ENCODE peak calls at places on chromosome 21, in five cellular contexts. C is upper lobe of right lung, X is adrenal gland, J is psoas muscle, F is left lung. N is an unnamed sample.

GRCh38 chr21:43311303-43311817 is 115.6 kb downstream of the SIK1 start:
- DNase-seq in C (no peak), X (no peak), J (no peak), F (peak), N (no peak)

GRCh38 chr21:26739189-26739588 is 106.0 kb downstream of the ADAMTS1 start:
- DNase-seq in C (no peak), X (no peak), J (no peak), F (no peak), N (no peak)

GRCh38 chr21:38159355-38159754 is 97.4 kb upstream of the KCNJ15 start:
- DNase-seq in C (peak), X (peak), J (no peak), F (no peak), N (no peak)

GRCh38 chr21:26169611-26170470 is 729 bp downstream of the APP start:
- DNase-seq in C (peak), X (peak), J (peak), F (peak), N (peak)

GRCh38 chr21:26546698-26547097 is 26.4 kb downstream of the CYYR1 start:
- DNase-seq in C (no peak), X (peak), J (no peak), F (peak), N (no peak)

GRCh38 chr21:43693981-43694380 is 24.9 kb upstream of the PDXK start:
- DNase-seq in C (peak), X (no peak), J (no peak), F (no peak), N (no peak)

GRCh38 chr21:34813266-34813886 is 144.6 kb downstream of the CLIC6 start:
- DNase-seq in C (no peak), X (no peak), J (no peak), F (peak), N (peak)

GRCh38 chr21:15164678-15165303 is 100.0 kb upstream of the NRIP1 start:
- DNase-seq in C (no peak), X (no peak), J (no peak), F (no peak), N (peak)

GRCh38 chr21:43364261-43364510 is 62.7 kb downstream of the SIK1 start:
- DNase-seq in C (no peak), X (no peak), J (no peak), F (no peak), N (no peak)

GRCh38 chr21:33761104-33762036 is 119.1 kb downstream of the ITSN1 start:
- DNase-seq in C (no peak), X (peak), J (no peak), F (no peak), N (no peak)

GRCh38 chr21:44654576-44654950 is at the start of gene KRTAP12-4:
- DNase-seq in C (no peak), X (no peak), J (no peak), F (no peak), N (no peak)

GRCh38 chr21:23963454-23963853 is 1643.8 kb downstream of the MRPL39 start:
- DNase-seq in C (no peak), X (no peak), J (no peak), F (no peak), N (no peak)

GRCh38 chr21:15928196-15928595 is 198.4 kb downstream of the USP25 start:
- DNase-seq in C (no peak), X (no peak), J (no peak), F (no peak), N (no peak)

GRCh38 chr21:34511787-34512451 is at the start of gene KCNE1:
- DNase-seq in C (no peak), X (peak), J (no peak), F (peak), N (no peak)

GRCh38 chr21:31557421-31557955 is 102.0 kb upstream of the SOD1 start:
- DNase-seq in C (peak), X (no peak), J (no peak), F (no peak), N (no peak)

GRCh38 chr21:32826317-32827167 is 55.0 kb upstream of the PAXBP1 start:
- DNase-seq in C (no peak), X (peak), J (no peak), F (no peak), N (no peak)

GRCh38 chr21:28358702-28359101 is 634.0 kb downstream of the LTN1 start:
- DNase-seq in C (no peak), X (no peak), J (no peak), F (no peak), N (no peak)

DNA sequence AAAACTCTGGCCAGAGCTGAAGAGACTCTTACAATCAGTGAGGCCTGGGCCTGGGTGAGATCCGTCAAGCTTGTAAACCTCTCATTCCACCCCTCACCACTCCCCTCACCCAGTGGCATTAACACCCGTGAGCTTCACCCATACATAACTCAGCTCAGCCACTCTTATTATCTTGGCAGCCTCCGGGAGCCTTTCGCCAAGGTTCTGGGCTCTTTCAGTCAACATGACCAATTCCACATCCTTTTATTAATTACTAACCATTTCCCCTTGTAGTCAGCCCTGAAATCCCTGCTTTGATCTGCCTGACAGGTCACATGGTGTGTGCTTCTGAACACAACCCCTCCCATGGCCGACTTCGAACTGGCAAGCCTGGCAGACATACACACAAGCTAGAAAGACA is 134.8 kb downstream of the SETD4 start:
- DNase-seq in C (no peak), X (peak), J (no peak), F (no peak), N (no peak)
- H3K27ac ChIP-seq in C (no peak), X (no peak), J (no peak), F (no peak), N (no peak)

GRCh38 chr21:29475329-29475728 is 176.6 kb downstream of the BACH1 start:
- DNase-seq in C (no peak), X (no peak), J (no peak), F (no peak), N (no peak)
- H3K27ac ChIP-seq in C (no peak), X (no peak), J (no peak), F (no peak), N (no peak)

GRCh38 chr21:36707763-36708511 is 9.0 kb downstream of the SIM2 start:
- DNase-seq in C (peak), X (no peak), J (no peak), F (no peak), N (no peak)

GRCh38 chr21:36710729-36711048 is 11.8 kb downstream of the SIM2 start:
- DNase-seq in C (peak), X (no peak), J (no peak), F (no peak), N (peak)

GRCh38 chr21:36709030-36709867 is 10.3 kb downstream of the SIM2 start:
- DNase-seq in C (peak), X (no peak), J (no peak), F (no peak), N (peak)

GRCh38 chr21:36708512-36709029 is 9.7 kb downstream of the SIM2 start:
- DNase-seq in C (peak), X (no peak), J (no peak), F (no peak), N (no peak)

GRCh38 chr21:36709868-36710728 is 11.2 kb downstream of the SIM2 start:
- DNase-seq in C (peak), X (no peak), J (no peak), F (no peak), N (peak)
- H3K27ac ChIP-seq in C (no peak), X (no peak), J (no peak), F (no peak), N (peak)

DNA sequence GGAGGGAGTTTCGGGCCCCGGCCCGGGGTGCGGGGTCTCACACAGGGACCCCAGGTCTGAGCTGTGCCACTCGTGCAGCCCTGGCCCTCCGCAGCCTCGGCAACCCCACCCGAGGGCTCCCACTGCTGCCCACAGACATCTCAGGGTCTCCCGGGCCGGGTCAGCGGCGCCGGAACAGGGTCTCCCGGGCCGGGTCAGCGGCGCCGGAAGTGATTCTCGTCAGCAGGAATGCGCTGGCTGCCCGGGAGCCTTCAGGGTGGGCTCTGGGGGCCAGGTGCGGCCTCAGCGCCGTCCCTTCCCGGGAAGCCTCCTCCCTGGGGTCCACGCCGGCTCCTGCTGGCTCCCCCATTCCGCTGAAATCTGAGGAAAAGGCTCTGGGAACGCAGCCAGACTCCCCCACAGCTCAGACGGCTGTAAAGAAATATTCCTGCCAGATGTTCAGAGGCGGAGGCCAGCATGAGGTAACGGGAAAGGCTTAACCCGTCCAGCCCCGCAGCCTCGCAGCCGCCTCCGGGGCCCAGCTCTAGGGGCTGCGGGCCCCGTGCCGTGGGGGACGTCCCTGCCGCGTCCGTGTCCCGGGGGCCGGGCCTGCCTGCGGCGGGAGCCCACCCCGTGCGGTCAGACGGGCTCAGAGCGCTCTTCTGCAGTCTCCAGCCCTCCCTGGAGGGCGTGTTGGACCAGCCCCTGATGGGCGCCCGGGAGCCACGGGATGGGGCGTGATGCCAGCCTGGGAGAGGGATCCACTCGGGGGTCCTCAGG is 8.7 kb upstream of the COL6A1 start:
- DNase-seq in C (peak), X (peak), J (peak), F (peak), N (peak)
- H3K27ac ChIP-seq in C (peak), X (peak), J (peak), F (peak), N (no peak)

GRCh38 chr21:42174173-42174572 is 44.8 kb upstream of the ABCG1 start:
- DNase-seq in C (peak), X (peak), J (no peak), F (no peak), N (no peak)
- H3K27ac ChIP-seq in C (no peak), X (no peak), J (no peak), F (no peak), N (no peak)

GRCh38 chr21:39452207-39452964 is 616 bp downstream of the SH3BGR start:
- DNase-seq in C (no peak), X (no peak), J (no peak), F (no peak), N (no peak)

GRCh38 chr21:39454949-39455668 is 3.3 kb downstream of the SH3BGR start:
- DNase-seq in C (no peak), X (no peak), J (no peak), F (no peak), N (no peak)

GRCh38 chr21:39453571-39454179 is 1.9 kb downstream of the SH3BGR start:
- DNase-seq in C (no peak), X (no peak), J (no peak), F (no peak), N (no peak)

GRCh38 chr21:39451332-39452206 is at the start of gene SH3BGR:
- DNase-seq in C (peak), X (peak), J (peak), F (no peak), N (no peak)

DNA sequence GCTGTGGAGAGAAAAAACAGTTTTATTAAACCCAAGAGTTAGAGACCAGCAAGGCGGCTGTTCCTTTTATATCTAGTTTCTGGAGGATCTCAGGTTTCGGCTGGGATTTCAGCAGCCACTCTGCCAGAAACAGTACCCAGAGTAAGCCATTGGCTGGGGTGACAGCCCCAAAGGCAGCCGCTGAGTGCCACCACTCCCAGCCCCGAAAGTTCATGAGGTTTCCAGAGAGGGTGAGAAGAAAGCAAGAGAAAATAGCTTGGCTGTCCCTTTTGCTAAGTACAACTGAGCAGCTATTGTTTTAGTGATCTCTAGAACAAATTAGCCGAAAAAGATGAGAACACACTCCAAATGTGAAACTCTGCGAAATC is 1.2 kb downstream of the SH3BGR start:
- DNase-seq in C (no peak), X (no peak), J (peak), F (no peak), N (no peak)
- H3K27ac ChIP-seq in C (no peak), X (no peak), J (peak), F (no peak), N (no peak)